ENCODE peak calls at places on chromosomes 1 and 21, in six cellular contexts. D is left colon, Z is GM13977, O is hepatic stellate cell, E is ascending aorta, P is astrocyte of the spinal cord. U is an unnamed sample.

GRCh38 chr1:109969430-109969829 is 15.1 kb upstream of the AHCYL1 start:
- DNase-seq in D (no peak), Z (no peak), O (no peak), E (no peak), P (peak), U (peak)

GRCh38 chr1:45886229-45886628 is 82.8 kb downstream of the MAST2 start:
- DNase-seq in D (no peak), Z (no peak), O (no peak), E (no peak), P (no peak), U (no peak)

GRCh38 chr1:246809473-246809872 is 85.3 kb downstream of the SCCPDH start:
- DNase-seq in D (no peak), Z (no peak), O (no peak), E (no peak), P (no peak), U (no peak)

GRCh38 chr1:201886103-201886885 is 2.4 kb upstream of the SHISA4 start:
- DNase-seq in D (no peak), Z (no peak), O (no peak), E (peak), P (no peak), U (no peak)

GRCh38 chr1:15196807-15197530 is 43.4 kb downstream of the TMEM51 start:
- DNase-seq in D (peak), Z (no peak), O (no peak), E (no peak), P (no peak), U (no peak)

GRCh38 chr1:59116920-59117542 is 179.9 kb upstream of the FGGY start:
- DNase-seq in D (no peak), Z (no peak), O (no peak), E (no peak), P (peak), U (peak)

GRCh38 chr1:54649130-54649898 is 7.7 kb downstream of the MROH7 start:
- DNase-seq in D (peak), Z (no peak), O (no peak), E (peak), P (no peak), U (no peak)

GRCh38 chr1:75672528-75673393 is 51.7 kb upstream of the ACADM start:
- DNase-seq in D (no peak), Z (no peak), O (peak), E (no peak), P (peak), U (peak)

GRCh38 chr1:223717695-223718363 is 5.5 kb downstream of the CAPN2 start:
- DNase-seq in D (no peak), Z (no peak), O (no peak), E (no peak), P (no peak), U (no peak)

GRCh38 chr1:62407398-62408009 is 29.3 kb upstream of the USP1 start:
- DNase-seq in D (no peak), Z (peak), O (peak), E (no peak), P (peak), U (peak)

GRCh38 chr21:45226540-45227326 is 61.0 kb downstream of the POFUT2 start:
- DNase-seq in D (no peak), Z (no peak), O (no peak), E (no peak), P (no peak), U (peak)

GRCh38 chr1:201914456-201915235 is 25.9 kb downstream of the SHISA4 start:
- DNase-seq in D (no peak), Z (no peak), O (no peak), E (no peak), P (no peak), U (peak)

GRCh38 chr1:64073705-64074104 is 129.7 kb upstream of the UBE2U start:
- DNase-seq in D (no peak), Z (no peak), O (no peak), E (no peak), P (no peak), U (peak)

GRCh38 chr1:165854101-165854845 is 26.9 kb downstream of the UCK2 start:
- DNase-seq in D (no peak), Z (no peak), O (peak), E (no peak), P (peak), U (peak)

GRCh38 chr1:164765557-164765956 is 206.6 kb downstream of the PBX1 start:
- DNase-seq in D (no peak), Z (no peak), O (peak), E (no peak), P (peak), U (peak)

GRCh38 chr1:212595787-212596714 is 12.5 kb upstream of the ATF3 start:
- DNase-seq in D (no peak), Z (peak), O (peak), E (no peak), P (peak), U (peak)

GRCh38 chr21:38315155-38315554 is 58.4 kb downstream of the KCNJ15 start:
- DNase-seq in D (no peak), Z (no peak), O (no peak), E (no peak), P (peak), U (no peak)

GRCh38 chr1:179591592-179592580 is at the start of gene TDRD5:
- DNase-seq in D (peak), Z (peak), O (no peak), E (no peak), P (no peak), U (no peak)

GRCh38 chr1:87284456-87285240 is 44.0 kb upstream of the LMO4 start:
- DNase-seq in D (no peak), Z (no peak), O (no peak), E (no peak), P (no peak), U (peak)

GRCh38 chr1:41802532-41803501 is 115.9 kb downstream of the HIVEP3 start:
- DNase-seq in D (no peak), Z (no peak), O (no peak), E (peak), P (no peak), U (no peak)

GRCh38 chr1:42005530-42005929 is 86.8 kb upstream of the HIVEP3 start:
- DNase-seq in D (no peak), Z (no peak), O (no peak), E (no peak), P (no peak), U (no peak)